ENCODE peak calls at places on chromosome 10, in eight cellular contexts. One of them, this sample, is unnamed.

GRCh38 chr10:66747451-66747850 is 178.4 kb upstream of the LRRTM3 start:
- DNase-seq in activated B cell treated with CpG ODN at 0.5 μM for 24 hours: no peak
- DNase-seq in stimulated activated naive CD4-positive, alpha-beta T cell: no peak
- DNase-seq in bronchial epithelial cell: peak
- DNase-seq in dorsolateral prefrontal cortex: no peak
- DNase-seq in uterus: no peak
- DNase-seq in T-helper 17 cell: no peak
- DNase-seq in left lung: no peak
- DNase-seq in this sample: no peak

GRCh38 chr10:97726636-97727178 is 10.2 kb upstream of the ZFYVE27 start:
- DNase-seq in activated B cell treated with CpG ODN at 0.5 μM for 24 hours: no peak
- DNase-seq in stimulated activated naive CD4-positive, alpha-beta T cell: no peak
- DNase-seq in bronchial epithelial cell: peak
- DNase-seq in dorsolateral prefrontal cortex: no peak
- DNase-seq in uterus: peak
- DNase-seq in T-helper 17 cell: no peak
- DNase-seq in left lung: no peak
- DNase-seq in this sample: no peak

GRCh38 chr10:129761166-129761565 is 202.9 kb downstream of the EBF3 start:
- DNase-seq in activated B cell treated with CpG ODN at 0.5 μM for 24 hours: peak
- DNase-seq in stimulated activated naive CD4-positive, alpha-beta T cell: no peak
- DNase-seq in bronchial epithelial cell: no peak
- DNase-seq in dorsolateral prefrontal cortex: peak
- DNase-seq in uterus: peak
- DNase-seq in T-helper 17 cell: no peak
- DNase-seq in left lung: peak
- DNase-seq in this sample: peak

GRCh38 chr10:80166581-80167470 is 34.3 kb downstream of the PLAC9 start:
- DNase-seq in activated B cell treated with CpG ODN at 0.5 μM for 24 hours: no peak
- DNase-seq in stimulated activated naive CD4-positive, alpha-beta T cell: no peak
- DNase-seq in bronchial epithelial cell: no peak
- DNase-seq in dorsolateral prefrontal cortex: no peak
- DNase-seq in uterus: no peak
- DNase-seq in T-helper 17 cell: no peak
- DNase-seq in left lung: no peak
- DNase-seq in this sample: no peak

GRCh38 chr10:43254199-43254730 is 12.6 kb downstream of the RASGEF1A start:
- DNase-seq in activated B cell treated with CpG ODN at 0.5 μM for 24 hours: peak
- DNase-seq in stimulated activated naive CD4-positive, alpha-beta T cell: no peak
- DNase-seq in bronchial epithelial cell: no peak
- DNase-seq in dorsolateral prefrontal cortex: no peak
- DNase-seq in uterus: peak
- DNase-seq in T-helper 17 cell: no peak
- DNase-seq in left lung: peak
- DNase-seq in this sample: no peak

GRCh38 chr10:93758911-93759410 is 1.2 kb downstream of the LGI1 start:
- DNase-seq in activated B cell treated with CpG ODN at 0.5 μM for 24 hours: no peak
- DNase-seq in stimulated activated naive CD4-positive, alpha-beta T cell: no peak
- DNase-seq in bronchial epithelial cell: no peak
- DNase-seq in dorsolateral prefrontal cortex: no peak
- DNase-seq in uterus: no peak
- DNase-seq in T-helper 17 cell: no peak
- DNase-seq in left lung: no peak
- DNase-seq in this sample: no peak

GRCh38 chr10:69863580-69863979 is 61.9 kb downstream of the COL13A1 start:
- DNase-seq in activated B cell treated with CpG ODN at 0.5 μM for 24 hours: no peak
- DNase-seq in stimulated activated naive CD4-positive, alpha-beta T cell: no peak
- DNase-seq in bronchial epithelial cell: peak
- DNase-seq in dorsolateral prefrontal cortex: no peak
- DNase-seq in uterus: no peak
- DNase-seq in T-helper 17 cell: no peak
- DNase-seq in left lung: no peak
- DNase-seq in this sample: no peak

GRCh38 chr10:90222939-90223338 is 521.5 kb downstream of the KIF20B start:
- DNase-seq in activated B cell treated with CpG ODN at 0.5 μM for 24 hours: no peak
- DNase-seq in stimulated activated naive CD4-positive, alpha-beta T cell: no peak
- DNase-seq in bronchial epithelial cell: peak
- DNase-seq in dorsolateral prefrontal cortex: no peak
- DNase-seq in uterus: no peak
- DNase-seq in T-helper 17 cell: no peak
- DNase-seq in left lung: no peak
- DNase-seq in this sample: no peak

GRCh38 chr10:62917475-62918238 is 101.5 kb upstream of the EGR2 start:
- DNase-seq in activated B cell treated with CpG ODN at 0.5 μM for 24 hours: no peak
- DNase-seq in stimulated activated naive CD4-positive, alpha-beta T cell: no peak
- DNase-seq in bronchial epithelial cell: no peak
- DNase-seq in dorsolateral prefrontal cortex: no peak
- DNase-seq in uterus: no peak
- DNase-seq in T-helper 17 cell: no peak
- DNase-seq in left lung: no peak
- DNase-seq in this sample: no peak

GRCh38 chr10:95430231-95430951 is 130.8 kb downstream of the SORBS1 start:
- DNase-seq in activated B cell treated with CpG ODN at 0.5 μM for 24 hours: peak
- DNase-seq in stimulated activated naive CD4-positive, alpha-beta T cell: peak
- DNase-seq in bronchial epithelial cell: peak
- DNase-seq in dorsolateral prefrontal cortex: no peak
- DNase-seq in uterus: peak
- DNase-seq in T-helper 17 cell: no peak
- DNase-seq in left lung: no peak
- DNase-seq in this sample: no peak

GRCh38 chr10:130631139-130631864 is 495.1 kb downstream of the GLRX3 start:
- DNase-seq in activated B cell treated with CpG ODN at 0.5 μM for 24 hours: no peak
- DNase-seq in stimulated activated naive CD4-positive, alpha-beta T cell: no peak
- DNase-seq in bronchial epithelial cell: no peak
- DNase-seq in dorsolateral prefrontal cortex: no peak
- DNase-seq in uterus: no peak
- DNase-seq in T-helper 17 cell: no peak
- DNase-seq in left lung: no peak
- DNase-seq in this sample: no peak

This sample was measured in suprapubic skin.